ENCODE peak calls at places on chromosome 3, in seven cellular contexts. Y, V, M, C, Z, X and E are unnamed samples.

GRCh38 chr3:172181936-172182708 is 142.7 kb downstream of the FNDC3B start:
- DNase-seq in Y (no peak), V (no peak), M (no peak), C (no peak), Z (no peak), X (no peak), E (peak; percentile 93)

GRCh38 chr3:127629462-127630403 is 748 bp downstream of the PODXL2 start:
- DNase-seq in Y (peak; percentile 57), V (peak; percentile 63), M (no peak), C (no peak), Z (no peak), X (no peak), E (no peak)

GRCh38 chr3:135416182-135416581 is 549.3 kb upstream of the PPP2R3A start:
- DNase-seq in Y (no peak), V (no peak), M (no peak), C (no peak), Z (no peak), X (no peak), E (no peak)

GRCh38 chr3:192413461-192413860 is 313.9 kb downstream of the FGF12 start:
- DNase-seq in Y (no peak), V (no peak), M (no peak), C (no peak), Z (no peak), X (no peak), E (no peak)

GRCh38 chr3:65210026-65210814 is 522.4 kb upstream of the ADAMTS9 start:
- DNase-seq in Y (no peak), V (no peak), M (no peak), C (no peak), Z (no peak), X (no peak), E (peak; percentile 68)

GRCh38 chr3:85567074-85567676 is 608.4 kb downstream of the CADM2 start:
- DNase-seq in Y (no peak), V (no peak), M (peak; percentile 17), C (no peak), Z (peak; percentile 79), X (no peak), E (no peak)

GRCh38 chr3:9861201-9861600 is 17.4 kb upstream of the RPUSD3 start:
- DNase-seq in Y (no peak), V (no peak), M (no peak), C (no peak), Z (no peak), X (no peak), E (no peak)

GRCh38 chr3:58994746-58995330 is 55.0 kb downstream of the CFAP20DC start:
- DNase-seq in Y (no peak), V (no peak), M (peak; percentile 13), C (peak; percentile 75), Z (peak; percentile 30), X (no peak), E (peak; percentile 70)

GRCh38 chr3:52463420-52463819 is 8.0 kb downstream of the NISCH start:
- DNase-seq in Y (no peak), V (no peak), M (no peak), C (no peak), Z (no peak), X (no peak), E (no peak)

GRCh38 chr3:133479895-133480669 is 80.2 kb downstream of the BFSP2 start:
- DNase-seq in Y (no peak), V (no peak), M (no peak), C (no peak), Z (no peak), X (no peak), E (no peak)

GRCh38 chr3:130906374-130906995 is 12.6 kb downstream of the ATP2C1 start:
- DNase-seq in Y (no peak), V (no peak), M (no peak), C (no peak), Z (no peak), X (no peak), E (peak; percentile 57)

GRCh38 chr3:148315756-148316155 is 381.9 kb upstream of the AGTR1 start:
- DNase-seq in Y (no peak), V (no peak), M (no peak), C (no peak), Z (no peak), X (no peak), E (no peak)

GRCh38 chr3:149278911-149279310 is 54.5 kb downstream of the TM4SF18 start:
- DNase-seq in Y (no peak), V (no peak), M (no peak), C (no peak), Z (no peak), X (no peak), E (peak; percentile 36)